ENCODE peak calls at places on chromosome 17, in eight cellular contexts. One of them, this sample, is unnamed.

GRCh38 chr17:43909537-43910231 is 2.3 kb upstream of the MPP2 start:
- DNase-seq in HFF-Myc: no peak
- DNase-seq in transverse colon: no peak
- DNase-seq in retinal pigment epithelial cell: no peak
- DNase-seq in HepG2: no peak
- DNase-seq in astrocyte of the spinal cord: no peak
- DNase-seq in AG09309: no peak
- DNase-seq in IMR-90: no peak
- DNase-seq in this sample: no peak

GRCh38 chr17:65104541-65104940 is 32.6 kb upstream of the RGS9 start:
- DNase-seq in HFF-Myc: no peak
- DNase-seq in transverse colon: no peak
- DNase-seq in astrocyte of the spinal cord: no peak
- DNase-seq in AG09309: no peak
- DNase-seq in retinal pigment epithelial cell: no peak
- DNase-seq in IMR-90: no peak
- DNase-seq in HepG2: no peak
- DNase-seq in this sample: no peak

GRCh38 chr17:39634384-39634871 is 2.5 kb upstream of the STARD3 start:
- DNase-seq in AG09309: no peak
- DNase-seq in HepG2: no peak
- DNase-seq in IMR-90: peak; percentile 44
- DNase-seq in retinal pigment epithelial cell: no peak
- DNase-seq in HFF-Myc: no peak
- DNase-seq in transverse colon: peak; percentile 16
- DNase-seq in astrocyte of the spinal cord: peak; percentile 50
- DNase-seq in this sample: no peak

GRCh38 chr17:60720763-60721531 is 43.3 kb downstream of the BCAS3 start:
- DNase-seq in transverse colon: peak; percentile 10
- DNase-seq in HFF-Myc: peak; percentile 49
- DNase-seq in astrocyte of the spinal cord: peak; percentile 72
- DNase-seq in IMR-90: peak; percentile 81
- DNase-seq in HepG2: peak; percentile 64
- DNase-seq in AG09309: peak; percentile 41
- DNase-seq in retinal pigment epithelial cell: peak; percentile 34
- DNase-seq in this sample: no peak

GRCh38 chr17:80034977-80035686 is 540 bp downstream of the TBC1D16 start:
- DNase-seq in HFF-Myc: no peak
- DNase-seq in transverse colon: peak; percentile 54
- DNase-seq in HepG2: no peak
- DNase-seq in astrocyte of the spinal cord: peak; percentile 49
- DNase-seq in retinal pigment epithelial cell: no peak
- DNase-seq in IMR-90: peak; percentile 43
- DNase-seq in AG09309: no peak
- DNase-seq in this sample: no peak

GRCh38 chr17:4533522-4534502 is 21.4 kb downstream of the MYBBP1A start:
- DNase-seq in HepG2: peak; percentile 38
- DNase-seq in retinal pigment epithelial cell: peak; percentile 68
- DNase-seq in AG09309: no peak
- DNase-seq in transverse colon: peak; percentile 59
- DNase-seq in HFF-Myc: no peak
- DNase-seq in astrocyte of the spinal cord: no peak
- DNase-seq in IMR-90: no peak
- DNase-seq in this sample: no peak

GRCh38 chr17:81976332-81977210 is 858 bp upstream of the ASPSCR1 start:
- DNase-seq in astrocyte of the spinal cord: no peak
- DNase-seq in retinal pigment epithelial cell: no peak
- DNase-seq in IMR-90: no peak
- DNase-seq in AG09309: no peak
- DNase-seq in transverse colon: peak; percentile 49
- DNase-seq in HFF-Myc: no peak
- DNase-seq in HepG2: no peak
- DNase-seq in this sample: no peak

GRCh38 chr17:40878044-40878443 is 7.0 kb downstream of the KRT20 start:
- DNase-seq in transverse colon: no peak
- DNase-seq in astrocyte of the spinal cord: no peak
- DNase-seq in IMR-90: no peak
- DNase-seq in AG09309: no peak
- DNase-seq in retinal pigment epithelial cell: no peak
- DNase-seq in HepG2: no peak
- DNase-seq in HFF-Myc: no peak
- DNase-seq in this sample: no peak

GRCh38 chr17:81298991-81299733 is 4.1 kb upstream of the SLC38A10 start:
- DNase-seq in astrocyte of the spinal cord: no peak
- DNase-seq in retinal pigment epithelial cell: no peak
- DNase-seq in HepG2: no peak
- DNase-seq in IMR-90: no peak
- DNase-seq in AG09309: no peak
- DNase-seq in transverse colon: no peak
- DNase-seq in HFF-Myc: no peak
- DNase-seq in this sample: no peak

GRCh38 chr17:49069585-49070273 is 62.8 kb upstream of the B4GALNT2 start:
- DNase-seq in AG09309: no peak
- DNase-seq in HepG2: no peak
- DNase-seq in IMR-90: peak; percentile 16
- DNase-seq in astrocyte of the spinal cord: peak; percentile 34
- DNase-seq in transverse colon: no peak
- DNase-seq in retinal pigment epithelial cell: no peak
- DNase-seq in HFF-Myc: no peak
- DNase-seq in this sample: no peak

GRCh38 chr17:7022791-7023571 is at the start of gene BCL6B:
- DNase-seq in retinal pigment epithelial cell: no peak
- DNase-seq in AG09309: no peak
- DNase-seq in astrocyte of the spinal cord: no peak
- DNase-seq in HFF-Myc: no peak
- DNase-seq in IMR-90: no peak
- DNase-seq in HepG2: no peak
- DNase-seq in transverse colon: no peak
- DNase-seq in this sample: no peak

GRCh38 chr17:6752068-6752909 is 3.6 kb upstream of the XAF1 start:
- DNase-seq in IMR-90: peak; percentile 99
- DNase-seq in retinal pigment epithelial cell: peak; percentile 16
- DNase-seq in AG09309: peak; percentile 99
- DNase-seq in transverse colon: peak; percentile 23
- DNase-seq in HepG2: peak; percentile 81
- DNase-seq in astrocyte of the spinal cord: peak; percentile 98
- DNase-seq in HFF-Myc: peak; percentile 85
- DNase-seq in this sample: peak; percentile 85

GRCh38 chr17:31371511-31372097 is 19.9 kb upstream of the RAB11FIP4 start:
- DNase-seq in retinal pigment epithelial cell: peak; percentile 11
- DNase-seq in HepG2: no peak
- DNase-seq in HFF-Myc: peak; percentile 67
- DNase-seq in transverse colon: no peak
- DNase-seq in AG09309: no peak
- DNase-seq in astrocyte of the spinal cord: peak; percentile 56
- DNase-seq in IMR-90: peak; percentile 73
- DNase-seq in this sample: no peak

GRCh38 chr17:6429266-6429665 is 5.7 kb downstream of the AIPL1 start:
- DNase-seq in astrocyte of the spinal cord: no peak
- DNase-seq in transverse colon: no peak
- DNase-seq in AG09309: no peak
- DNase-seq in IMR-90: no peak
- DNase-seq in HFF-Myc: no peak
- DNase-seq in retinal pigment epithelial cell: no peak
- DNase-seq in HepG2: no peak
- DNase-seq in this sample: no peak

GRCh38 chr17:69672924-69673323 is 258.4 kb downstream of the MAP2K6 start:
- DNase-seq in HFF-Myc: no peak
- DNase-seq in HepG2: no peak
- DNase-seq in transverse colon: no peak
- DNase-seq in astrocyte of the spinal cord: peak; percentile 73
- DNase-seq in AG09309: peak; percentile 29
- DNase-seq in retinal pigment epithelial cell: no peak
- DNase-seq in IMR-90: peak; percentile 87
- DNase-seq in this sample: no peak

GRCh38 chr17:5821057-5821456 is 236.7 kb upstream of the NLRP1 start:
- DNase-seq in HFF-Myc: no peak
- DNase-seq in transverse colon: no peak
- DNase-seq in retinal pigment epithelial cell: no peak
- DNase-seq in IMR-90: peak; percentile 29
- DNase-seq in astrocyte of the spinal cord: peak; percentile 12
- DNase-seq in HepG2: peak; percentile 26
- DNase-seq in AG09309: no peak
- DNase-seq in this sample: no peak

GRCh38 chr17:40327244-40327666 is 18.3 kb downstream of the RARA start:
- DNase-seq in transverse colon: no peak
- DNase-seq in IMR-90: no peak
- DNase-seq in retinal pigment epithelial cell: no peak
- DNase-seq in AG09309: no peak
- DNase-seq in astrocyte of the spinal cord: no peak
- DNase-seq in HFF-Myc: no peak
- DNase-seq in HepG2: no peak
- DNase-seq in this sample: no peak

GRCh38 chr17:7477392-7478275 is 1.8 kb downstream of the ZBTB4 start:
- DNase-seq in transverse colon: peak; percentile 28
- DNase-seq in AG09309: peak; percentile 86
- DNase-seq in retinal pigment epithelial cell: peak; percentile 90
- DNase-seq in astrocyte of the spinal cord: peak; percentile 57
- DNase-seq in HepG2: peak; percentile 31
- DNase-seq in HFF-Myc: no peak
- DNase-seq in IMR-90: peak; percentile 95
- DNase-seq in this sample: no peak

GRCh38 chr17:58344047-58344790 is 7.8 kb downstream of the SUPT4H1 start:
- DNase-seq in astrocyte of the spinal cord: no peak
- DNase-seq in HFF-Myc: no peak
- DNase-seq in retinal pigment epithelial cell: no peak
- DNase-seq in HepG2: no peak
- DNase-seq in AG09309: no peak
- DNase-seq in transverse colon: peak; percentile 70
- DNase-seq in IMR-90: no peak
- DNase-seq in this sample: no peak

GRCh38 chr17:83203073-83203471 is 123.7 kb downstream of the METRNL start:
- DNase-seq in retinal pigment epithelial cell: peak; percentile 10
- DNase-seq in transverse colon: peak; percentile 38
- DNase-seq in astrocyte of the spinal cord: peak; percentile 89
- DNase-seq in IMR-90: peak; percentile 94
- DNase-seq in HepG2: peak; percentile 72
- DNase-seq in AG09309: peak; percentile 98
- DNase-seq in HFF-Myc: peak; percentile 60
- DNase-seq in this sample: no peak

GRCh38 chr17:38619451-38619795 is 13.7 kb upstream of the SRCIN1 start:
- DNase-seq in AG09309: no peak
- DNase-seq in HFF-Myc: no peak
- DNase-seq in HepG2: no peak
- DNase-seq in transverse colon: no peak
- DNase-seq in retinal pigment epithelial cell: no peak
- DNase-seq in IMR-90: no peak
- DNase-seq in astrocyte of the spinal cord: no peak
- DNase-seq in this sample: no peak

GRCh38 chr17:5705081-5705875 is 121.0 kb upstream of the NLRP1 start:
- DNase-seq in IMR-90: peak; percentile 1
- DNase-seq in astrocyte of the spinal cord: no peak
- DNase-seq in AG09309: no peak
- DNase-seq in HepG2: no peak
- DNase-seq in HFF-Myc: no peak
- DNase-seq in transverse colon: no peak
- DNase-seq in retinal pigment epithelial cell: no peak
- DNase-seq in this sample: no peak

GRCh38 chr17:12320286-12320685 is 299.6 kb downstream of the MAP2K4 start:
- DNase-seq in HepG2: no peak
- DNase-seq in transverse colon: no peak
- DNase-seq in AG09309: no peak
- DNase-seq in retinal pigment epithelial cell: no peak
- DNase-seq in astrocyte of the spinal cord: peak; percentile 48
- DNase-seq in HFF-Myc: no peak
- DNase-seq in IMR-90: peak; percentile 91
- DNase-seq in this sample: no peak

GRCh38 chr17:44878627-44879221 is 20.5 kb downstream of the EFTUD2 start:
- DNase-seq in astrocyte of the spinal cord: peak; percentile 34
- DNase-seq in IMR-90: peak; percentile 38
- DNase-seq in HFF-Myc: no peak
- DNase-seq in HepG2: peak; percentile 37
- DNase-seq in transverse colon: no peak
- DNase-seq in AG09309: no peak
- DNase-seq in retinal pigment epithelial cell: no peak
- DNase-seq in this sample: no peak

GRCh38 chr17:41894791-41895331 is 23.9 kb downstream of the ACLY start:
- DNase-seq in AG09309: peak; percentile 91
- DNase-seq in HFF-Myc: peak; percentile 78
- DNase-seq in transverse colon: no peak
- DNase-seq in astrocyte of the spinal cord: peak; percentile 88
- DNase-seq in IMR-90: peak; percentile 90
- DNase-seq in HepG2: no peak
- DNase-seq in retinal pigment epithelial cell: no peak
- DNase-seq in this sample: peak; percentile 78

GRCh38 chr17:75632863-75633483 is at the start of gene SMIM5:
- DNase-seq in retinal pigment epithelial cell: no peak
- DNase-seq in transverse colon: peak; percentile 90
- DNase-seq in HepG2: peak; percentile 74
- DNase-seq in AG09309: peak; percentile 63
- DNase-seq in HFF-Myc: peak; percentile 56
- DNase-seq in IMR-90: peak; percentile 83
- DNase-seq in astrocyte of the spinal cord: peak; percentile 92
- DNase-seq in this sample: peak; percentile 25
- H3K4me3 ChIP-seq in retinal pigment epithelial cell: no peak within 1 kb of the TSS
- H3K4me3 ChIP-seq in transverse colon: no peak within 1 kb of the TSS
- H3K4me3 ChIP-seq in HepG2: peak within 1 kb of the TSS; percentile 59
- H3K4me3 ChIP-seq in AG09309: no peak within 1 kb of the TSS
- H3K4me3 ChIP-seq in HFF-Myc: no peak within 1 kb of the TSS
- H3K4me3 ChIP-seq in IMR-90: no peak within 1 kb of the TSS
- H3K4me3 ChIP-seq in astrocyte of the spinal cord: no peak within 1 kb of the TSS
- H3K4me3 ChIP-seq in this sample: no peak within 1 kb of the TSS

DNA sequence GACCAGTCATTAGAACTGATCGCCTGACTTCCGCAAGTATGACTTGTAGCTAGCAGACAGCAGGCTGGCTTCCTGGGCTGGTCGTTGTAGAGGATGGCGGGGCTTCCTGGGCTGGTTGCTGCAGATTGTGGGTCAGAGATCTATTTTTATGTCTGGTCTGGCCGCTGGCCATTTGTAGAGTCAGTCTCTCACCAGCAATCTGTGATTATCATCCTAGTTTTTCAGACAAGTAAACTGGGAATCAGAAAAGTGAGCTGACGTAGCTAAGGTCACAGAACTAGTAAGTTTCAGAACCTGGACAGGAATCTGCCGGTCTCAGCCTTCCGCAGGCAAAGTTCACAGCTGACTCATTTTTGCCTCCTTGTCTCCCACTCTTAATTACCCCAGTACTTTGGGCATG is 19.1 kb downstream of the GPR142 start:
- DNase-seq in astrocyte of the spinal cord: no peak
- DNase-seq in IMR-90: no peak
- DNase-seq in retinal pigment epithelial cell: no peak
- DNase-seq in AG09309: no peak
- DNase-seq in HepG2: no peak
- DNase-seq in HFF-Myc: no peak
- DNase-seq in transverse colon: no peak
- DNase-seq in this sample: peak; percentile 45
- H3K4me3 ChIP-seq in astrocyte of the spinal cord: no peak overlapping the region
- H3K4me3 ChIP-seq in IMR-90: no peak overlapping the region
- H3K4me3 ChIP-seq in retinal pigment epithelial cell: no peak overlapping the region
- H3K4me3 ChIP-seq in AG09309: no peak overlapping the region
- H3K4me3 ChIP-seq in HepG2: no peak overlapping the region
- H3K4me3 ChIP-seq in HFF-Myc: no peak overlapping the region
- H3K4me3 ChIP-seq in transverse colon: no peak overlapping the region
- H3K4me3 ChIP-seq in this sample: no peak overlapping the region

GRCh38 chr17:50161911-50162288 is 3.9 kb upstream of the SGCA start:
- DNase-seq in HepG2: no peak
- DNase-seq in transverse colon: no peak
- DNase-seq in HFF-Myc: no peak
- DNase-seq in AG09309: no peak
- DNase-seq in astrocyte of the spinal cord: no peak
- DNase-seq in retinal pigment epithelial cell: no peak
- DNase-seq in IMR-90: no peak
- DNase-seq in this sample: no peak
- H3K4me3 ChIP-seq in HepG2: no peak overlapping the region
- H3K4me3 ChIP-seq in transverse colon: no peak overlapping the region
- H3K4me3 ChIP-seq in HFF-Myc: peak overlapping the region; percentile 57
- H3K4me3 ChIP-seq in AG09309: no peak overlapping the region
- H3K4me3 ChIP-seq in astrocyte of the spinal cord: no peak overlapping the region
- H3K4me3 ChIP-seq in retinal pigment epithelial cell: peak overlapping the region; percentile 14
- H3K4me3 ChIP-seq in IMR-90: peak overlapping the region; percentile 10
- H3K4me3 ChIP-seq in this sample: no peak overlapping the region

GRCh38 chr17:50323060-50323459 is 22.9 kb upstream of the XYLT2 start:
- DNase-seq in astrocyte of the spinal cord: no peak
- DNase-seq in transverse colon: no peak
- DNase-seq in HFF-Myc: no peak
- DNase-seq in IMR-90: no peak
- DNase-seq in AG09309: no peak
- DNase-seq in HepG2: no peak
- DNase-seq in retinal pigment epithelial cell: no peak
- DNase-seq in this sample: no peak
- H3K4me3 ChIP-seq in astrocyte of the spinal cord: no peak overlapping the region
- H3K4me3 ChIP-seq in transverse colon: no peak overlapping the region
- H3K4me3 ChIP-seq in HFF-Myc: no peak overlapping the region
- H3K4me3 ChIP-seq in IMR-90: no peak overlapping the region
- H3K4me3 ChIP-seq in AG09309: no peak overlapping the region
- H3K4me3 ChIP-seq in HepG2: no peak overlapping the region
- H3K4me3 ChIP-seq in retinal pigment epithelial cell: no peak overlapping the region
- H3K4me3 ChIP-seq in this sample: no peak overlapping the region

This sample was measured in epithelial cell of proximal tubule.